ENCODE peak calls at places on chromosomes 4 and X, in eight cellular contexts. One of them, this sample, is unnamed.

GRCh38 chr4:3687538-3687937 is 78.6 kb upstream of the ADRA2C start:
- DNase-seq in GM12865: no peak
- DNase-seq in cardiac fibroblast: no peak
- DNase-seq in retinal pigment epithelial cell: no peak
- DNase-seq in B cell: no peak
- DNase-seq in WTC11: peak
- DNase-seq in IMR-90: no peak
- DNase-seq in fibroblast of lung: no peak
- DNase-seq in this sample: no peak

GRCh38 chr4:157246959-157247358 is 26.4 kb downstream of the GRIA2 start:
- DNase-seq in cardiac fibroblast: no peak
- DNase-seq in GM12865: no peak
- DNase-seq in IMR-90: no peak
- DNase-seq in fibroblast of lung: no peak
- DNase-seq in B cell: no peak
- DNase-seq in WTC11: no peak
- DNase-seq in retinal pigment epithelial cell: no peak
- DNase-seq in this sample: no peak

GRCh38 chr4:123621072-123621705 is 224.6 kb downstream of the SPRY1 start:
- DNase-seq in WTC11: no peak
- DNase-seq in cardiac fibroblast: peak
- DNase-seq in retinal pigment epithelial cell: no peak
- DNase-seq in GM12865: no peak
- DNase-seq in IMR-90: no peak
- DNase-seq in fibroblast of lung: no peak
- DNase-seq in B cell: no peak
- DNase-seq in this sample: no peak

GRCh38 chr4:64594723-64595122 is 185.5 kb upstream of the TECRL start:
- DNase-seq in B cell: no peak
- DNase-seq in GM12865: no peak
- DNase-seq in IMR-90: no peak
- DNase-seq in fibroblast of lung: no peak
- DNase-seq in WTC11: no peak
- DNase-seq in cardiac fibroblast: no peak
- DNase-seq in retinal pigment epithelial cell: no peak
- DNase-seq in this sample: no peak

GRCh38 chr4:10333942-10334341 is 123.3 kb downstream of the ZNF518B start:
- DNase-seq in fibroblast of lung: no peak
- DNase-seq in B cell: no peak
- DNase-seq in IMR-90: no peak
- DNase-seq in WTC11: peak
- DNase-seq in retinal pigment epithelial cell: no peak
- DNase-seq in GM12865: no peak
- DNase-seq in cardiac fibroblast: no peak
- DNase-seq in this sample: no peak

GRCh38 chr4:139685180-139685579 is 19.6 kb downstream of the MGST2 start:
- DNase-seq in WTC11: no peak
- DNase-seq in B cell: no peak
- DNase-seq in retinal pigment epithelial cell: no peak
- DNase-seq in GM12865: no peak
- DNase-seq in cardiac fibroblast: no peak
- DNase-seq in IMR-90: no peak
- DNase-seq in fibroblast of lung: no peak
- DNase-seq in this sample: no peak

GRCh38 chrX:40504801-40505605 is 75.8 kb upstream of the ATP6AP2 start:
- DNase-seq in cardiac fibroblast: peak
- DNase-seq in GM12865: peak
- DNase-seq in WTC11: no peak
- DNase-seq in IMR-90: peak
- DNase-seq in retinal pigment epithelial cell: no peak
- DNase-seq in B cell: no peak
- DNase-seq in fibroblast of lung: peak
- DNase-seq in this sample: no peak

GRCh38 chr4:130753926-130754325 is 1658.0 kb downstream of the C4orf33 start:
- DNase-seq in B cell: no peak
- DNase-seq in fibroblast of lung: no peak
- DNase-seq in WTC11: no peak
- DNase-seq in retinal pigment epithelial cell: no peak
- DNase-seq in GM12865: no peak
- DNase-seq in IMR-90: no peak
- DNase-seq in cardiac fibroblast: no peak
- DNase-seq in this sample: no peak

GRCh38 chr4:138310498-138310897 is 68.3 kb upstream of the SLC7A11 start:
- DNase-seq in IMR-90: peak
- DNase-seq in cardiac fibroblast: peak
- DNase-seq in WTC11: no peak
- DNase-seq in fibroblast of lung: peak
- DNase-seq in B cell: no peak
- DNase-seq in retinal pigment epithelial cell: no peak
- DNase-seq in GM12865: no peak
- DNase-seq in this sample: no peak

GRCh38 chrX:15206306-15206705 is 63.6 kb downstream of the ASB9 start:
- DNase-seq in B cell: no peak
- DNase-seq in fibroblast of lung: no peak
- DNase-seq in GM12865: no peak
- DNase-seq in WTC11: no peak
- DNase-seq in retinal pigment epithelial cell: no peak
- DNase-seq in cardiac fibroblast: no peak
- DNase-seq in IMR-90: no peak
- DNase-seq in this sample: no peak

GRCh38 chr4:41380758-41381157 is 124.0 kb downstream of the UCHL1 start:
- DNase-seq in B cell: no peak
- DNase-seq in IMR-90: no peak
- DNase-seq in GM12865: no peak
- DNase-seq in retinal pigment epithelial cell: no peak
- DNase-seq in cardiac fibroblast: no peak
- DNase-seq in fibroblast of lung: no peak
- DNase-seq in WTC11: no peak
- DNase-seq in this sample: no peak

GRCh38 chrX:120692319-120692718 is 62.5 kb upstream of the C1GALT1C1 start:
- DNase-seq in cardiac fibroblast: no peak
- DNase-seq in IMR-90: no peak
- DNase-seq in fibroblast of lung: no peak
- DNase-seq in retinal pigment epithelial cell: no peak
- DNase-seq in B cell: no peak
- DNase-seq in GM12865: no peak
- DNase-seq in WTC11: no peak
- DNase-seq in this sample: no peak

GRCh38 chrX:155745792-155746191 is 133.0 kb upstream of the TMLHE start:
- DNase-seq in WTC11: no peak
- DNase-seq in GM12865: no peak
- DNase-seq in IMR-90: peak
- DNase-seq in cardiac fibroblast: peak
- DNase-seq in retinal pigment epithelial cell: peak
- DNase-seq in B cell: no peak
- DNase-seq in fibroblast of lung: peak
- DNase-seq in this sample: no peak

GRCh38 chr4:185346975-185347601 is 48.6 kb downstream of the LRP2BP start:
- DNase-seq in GM12865: no peak
- DNase-seq in retinal pigment epithelial cell: no peak
- DNase-seq in WTC11: no peak
- DNase-seq in IMR-90: peak
- DNase-seq in B cell: no peak
- DNase-seq in fibroblast of lung: peak
- DNase-seq in cardiac fibroblast: peak
- DNase-seq in this sample: no peak

GRCh38 chr4:680931-681645 is 6.7 kb downstream of the MYL5 start:
- DNase-seq in B cell: peak
- DNase-seq in WTC11: peak
- DNase-seq in GM12865: peak
- DNase-seq in IMR-90: no peak
- DNase-seq in fibroblast of lung: peak
- DNase-seq in cardiac fibroblast: no peak
- DNase-seq in retinal pigment epithelial cell: no peak
- DNase-seq in this sample: peak

GRCh38 chrX:134684956-134685355 is 26.7 kb upstream of the PLAC1 start:
- DNase-seq in WTC11: no peak
- DNase-seq in cardiac fibroblast: no peak
- DNase-seq in B cell: no peak
- DNase-seq in retinal pigment epithelial cell: no peak
- DNase-seq in fibroblast of lung: no peak
- DNase-seq in GM12865: no peak
- DNase-seq in IMR-90: no peak
- DNase-seq in this sample: no peak

GRCh38 chrX:111098874-111099273 is 2.9 kb downstream of the PAK3 start:
- DNase-seq in GM12865: peak
- DNase-seq in IMR-90: peak
- DNase-seq in fibroblast of lung: peak
- DNase-seq in B cell: peak
- DNase-seq in cardiac fibroblast: peak
- DNase-seq in WTC11: peak
- DNase-seq in retinal pigment epithelial cell: no peak
- DNase-seq in this sample: peak

GRCh38 chr4:149264093-149264733 is 551.4 kb downstream of the IQCM start:
- DNase-seq in B cell: no peak
- DNase-seq in IMR-90: peak
- DNase-seq in WTC11: peak
- DNase-seq in GM12865: peak
- DNase-seq in retinal pigment epithelial cell: no peak
- DNase-seq in cardiac fibroblast: peak
- DNase-seq in fibroblast of lung: peak
- DNase-seq in this sample: peak

GRCh38 chr4:4869380-4869723 is 9.9 kb downstream of the MSX1 start:
- DNase-seq in B cell: no peak
- DNase-seq in WTC11: no peak
- DNase-seq in cardiac fibroblast: no peak
- DNase-seq in GM12865: no peak
- DNase-seq in retinal pigment epithelial cell: no peak
- DNase-seq in fibroblast of lung: no peak
- DNase-seq in IMR-90: no peak
- DNase-seq in this sample: no peak

GRCh38 chr4:24322517-24322916 is 261.8 kb downstream of the DHX15 start:
- DNase-seq in B cell: no peak
- DNase-seq in fibroblast of lung: peak
- DNase-seq in IMR-90: peak
- DNase-seq in retinal pigment epithelial cell: no peak
- DNase-seq in WTC11: no peak
- DNase-seq in GM12865: no peak
- DNase-seq in cardiac fibroblast: peak
- DNase-seq in this sample: no peak

GRCh38 chrX:112784692-112785091 is 55.9 kb downstream of the AMOT start:
- DNase-seq in cardiac fibroblast: no peak
- DNase-seq in WTC11: no peak
- DNase-seq in B cell: no peak
- DNase-seq in retinal pigment epithelial cell: no peak
- DNase-seq in fibroblast of lung: no peak
- DNase-seq in IMR-90: no peak
- DNase-seq in GM12865: no peak
- DNase-seq in this sample: no peak

GRCh38 chr4:83905952-83906351 is 370.0 kb downstream of the GPAT3 start:
- DNase-seq in fibroblast of lung: no peak
- DNase-seq in B cell: no peak
- DNase-seq in cardiac fibroblast: no peak
- DNase-seq in retinal pigment epithelial cell: no peak
- DNase-seq in IMR-90: no peak
- DNase-seq in WTC11: peak
- DNase-seq in GM12865: peak
- DNase-seq in this sample: no peak
- TF ChIP-seq CTCF in fibroblast of lung: no peak
- TF ChIP-seq CTCF in B cell: no peak
- TF ChIP-seq CTCF in cardiac fibroblast: peak
- TF ChIP-seq CTCF in retinal pigment epithelial cell: peak
- TF ChIP-seq CTCF in IMR-90: peak
- TF ChIP-seq CTCF in WTC11: no peak
- TF ChIP-seq CTCF in GM12865: peak
- TF ChIP-seq CTCF in this sample: no peak

DNA sequence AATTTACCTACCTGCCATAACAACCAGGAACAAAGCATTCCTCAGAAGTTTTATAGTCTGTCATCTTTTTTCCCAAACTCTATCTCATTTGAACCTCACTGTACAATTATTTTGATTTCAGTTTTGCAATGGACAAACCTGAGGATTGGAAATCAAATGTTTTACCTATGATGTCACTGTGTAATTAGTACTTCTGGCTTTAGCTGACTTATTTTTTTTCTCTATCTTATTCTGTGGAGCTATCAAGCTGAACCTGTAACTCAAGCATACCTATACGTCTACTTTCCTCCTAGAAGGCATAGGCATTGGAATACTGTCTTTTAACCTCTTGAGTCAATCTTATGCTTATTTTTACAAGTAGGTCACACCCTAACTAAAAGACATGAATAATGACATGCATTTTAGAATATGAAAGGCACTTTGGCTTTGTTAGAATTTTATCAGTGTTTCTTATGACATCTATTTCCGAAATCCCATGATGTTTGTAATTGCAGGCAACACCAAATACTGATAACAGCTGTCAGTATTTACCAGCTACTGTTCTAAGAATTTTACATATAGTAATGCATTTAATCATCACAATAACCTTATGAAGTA is 21.5 kb downstream of the CCSER1 start:
- DNase-seq in WTC11: no peak
- DNase-seq in GM12865: no peak
- DNase-seq in fibroblast of lung: no peak
- DNase-seq in retinal pigment epithelial cell: no peak
- DNase-seq in cardiac fibroblast: no peak
- DNase-seq in B cell: no peak
- DNase-seq in IMR-90: no peak
- DNase-seq in this sample: no peak
- TF ChIP-seq CTCF in WTC11: no peak
- TF ChIP-seq CTCF in GM12865: no peak
- TF ChIP-seq CTCF in fibroblast of lung: no peak
- TF ChIP-seq CTCF in retinal pigment epithelial cell: no peak
- TF ChIP-seq CTCF in cardiac fibroblast: no peak
- TF ChIP-seq CTCF in B cell: no peak
- TF ChIP-seq CTCF in IMR-90: no peak
- TF ChIP-seq CTCF in this sample: no peak

GRCh38 chrX:87583679-87584078 is 66.1 kb downstream of the KLHL4 start:
- DNase-seq in GM12865: peak
- DNase-seq in retinal pigment epithelial cell: no peak
- DNase-seq in IMR-90: peak
- DNase-seq in cardiac fibroblast: peak
- DNase-seq in WTC11: peak
- DNase-seq in fibroblast of lung: peak
- DNase-seq in B cell: no peak
- DNase-seq in this sample: no peak
- TF ChIP-seq CTCF in GM12865: peak
- TF ChIP-seq CTCF in retinal pigment epithelial cell: peak
- TF ChIP-seq CTCF in IMR-90: peak
- TF ChIP-seq CTCF in cardiac fibroblast: peak
- TF ChIP-seq CTCF in WTC11: peak
- TF ChIP-seq CTCF in fibroblast of lung: no peak
- TF ChIP-seq CTCF in B cell: no peak
- TF ChIP-seq CTCF in this sample: peak

GRCh38 chrX:128973033-128973432 is 550.3 kb downstream of the SMARCA1 start:
- DNase-seq in B cell: no peak
- DNase-seq in WTC11: no peak
- DNase-seq in cardiac fibroblast: no peak
- DNase-seq in retinal pigment epithelial cell: no peak
- DNase-seq in fibroblast of lung: no peak
- DNase-seq in IMR-90: no peak
- DNase-seq in GM12865: no peak
- DNase-seq in this sample: no peak

DNA sequence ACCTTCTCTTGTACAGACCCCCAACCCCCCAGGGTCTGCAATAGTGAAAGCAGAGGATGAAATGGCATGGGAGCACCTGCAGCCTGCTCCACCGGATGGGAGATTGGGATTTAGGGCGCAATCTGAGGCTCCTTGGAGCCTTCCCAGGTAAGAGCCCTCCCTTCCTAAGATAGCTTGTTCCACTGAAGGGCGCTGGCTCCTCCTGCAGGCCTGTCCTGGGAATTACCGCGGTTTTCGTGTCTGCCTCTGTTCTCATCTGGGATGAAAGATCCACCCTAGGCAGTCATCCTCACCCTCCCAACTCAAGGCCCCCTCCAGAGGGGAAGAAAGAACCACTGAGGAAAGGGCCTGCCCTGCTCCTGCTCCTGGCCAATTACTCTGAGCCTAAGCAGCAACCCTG is 547.6 kb downstream of the SMARCA1 start:
- DNase-seq in retinal pigment epithelial cell: no peak
- DNase-seq in cardiac fibroblast: peak
- DNase-seq in GM12865: peak
- DNase-seq in B cell: no peak
- DNase-seq in fibroblast of lung: no peak
- DNase-seq in IMR-90: no peak
- DNase-seq in WTC11: peak
- DNase-seq in this sample: peak
- TF ChIP-seq CTCF in retinal pigment epithelial cell: peak
- TF ChIP-seq CTCF in cardiac fibroblast: peak
- TF ChIP-seq CTCF in GM12865: peak
- TF ChIP-seq CTCF in B cell: no peak
- TF ChIP-seq CTCF in fibroblast of lung: no peak
- TF ChIP-seq CTCF in IMR-90: peak
- TF ChIP-seq CTCF in WTC11: peak
- TF ChIP-seq CTCF in this sample: no peak